ENCODE peak calls at places on chromosomes 13 and 19, in nine cellular contexts. One of them, this sample, is unnamed.

GRCh38 chr19:1525343-1525742 is 1.5 kb downstream of the PLK5 start:
- DNase-seq in C1 segment of cervical spinal cord: no peak
- DNase-seq in activated naive CD4-positive, alpha-beta T cell treated with anti-CD3 and anti-CD28 coated beads for 36 hours: no peak
- DNase-seq in HT1080: no peak
- DNase-seq in NCI-H82: no peak
- DNase-seq in RWPE1: no peak
- DNase-seq in COLO829: no peak
- DNase-seq in progenitor cell of endocrine pancreas: no peak
- DNase-seq in CD4-positive, alpha-beta memory T cell: no peak
- DNase-seq in this sample: no peak

GRCh38 chr13:100108913-100109507 is 20.1 kb downstream of the PCCA start:
- DNase-seq in RWPE1: no peak
- DNase-seq in progenitor cell of endocrine pancreas: no peak
- DNase-seq in activated naive CD4-positive, alpha-beta T cell treated with anti-CD3 and anti-CD28 coated beads for 36 hours: no peak
- DNase-seq in NCI-H82: no peak
- DNase-seq in HT1080: peak; percentile 44
- DNase-seq in COLO829: no peak
- DNase-seq in CD4-positive, alpha-beta memory T cell: no peak
- DNase-seq in C1 segment of cervical spinal cord: no peak
- DNase-seq in this sample: no peak

GRCh38 chr13:79062291-79062690 is 343.8 kb downstream of the RBM26 start:
- DNase-seq in RWPE1: no peak
- DNase-seq in progenitor cell of endocrine pancreas: no peak
- DNase-seq in COLO829: no peak
- DNase-seq in HT1080: peak; percentile 21
- DNase-seq in CD4-positive, alpha-beta memory T cell: no peak
- DNase-seq in NCI-H82: no peak
- DNase-seq in activated naive CD4-positive, alpha-beta T cell treated with anti-CD3 and anti-CD28 coated beads for 36 hours: no peak
- DNase-seq in C1 segment of cervical spinal cord: no peak
- DNase-seq in this sample: no peak

GRCh38 chr13:25192936-25193335 is 20.8 kb upstream of the AMER2 start:
- DNase-seq in CD4-positive, alpha-beta memory T cell: no peak
- DNase-seq in activated naive CD4-positive, alpha-beta T cell treated with anti-CD3 and anti-CD28 coated beads for 36 hours: no peak
- DNase-seq in HT1080: no peak
- DNase-seq in RWPE1: no peak
- DNase-seq in COLO829: no peak
- DNase-seq in progenitor cell of endocrine pancreas: no peak
- DNase-seq in C1 segment of cervical spinal cord: peak; percentile 68
- DNase-seq in NCI-H82: peak; percentile 95
- DNase-seq in this sample: no peak

GRCh38 chr13:38350114-38350617 is 515 bp downstream of the UFM1 start:
- DNase-seq in NCI-H82: peak; percentile 76
- DNase-seq in progenitor cell of endocrine pancreas: peak; percentile 32
- DNase-seq in RWPE1: peak; percentile 63
- DNase-seq in activated naive CD4-positive, alpha-beta T cell treated with anti-CD3 and anti-CD28 coated beads for 36 hours: peak; percentile 55
- DNase-seq in HT1080: no peak
- DNase-seq in C1 segment of cervical spinal cord: peak; percentile 64
- DNase-seq in COLO829: peak; percentile 25
- DNase-seq in CD4-positive, alpha-beta memory T cell: no peak
- DNase-seq in this sample: no peak

GRCh38 chr13:49342404-49342803 is 94.7 kb downstream of the CDADC1 start:
- DNase-seq in COLO829: no peak
- DNase-seq in HT1080: no peak
- DNase-seq in CD4-positive, alpha-beta memory T cell: no peak
- DNase-seq in C1 segment of cervical spinal cord: no peak
- DNase-seq in NCI-H82: no peak
- DNase-seq in progenitor cell of endocrine pancreas: no peak
- DNase-seq in activated naive CD4-positive, alpha-beta T cell treated with anti-CD3 and anti-CD28 coated beads for 36 hours: no peak
- DNase-seq in RWPE1: no peak
- DNase-seq in this sample: no peak

GRCh38 chr19:45091031-45091918 is 1.7 kb upstream of the PPP1R37 start:
- DNase-seq in activated naive CD4-positive, alpha-beta T cell treated with anti-CD3 and anti-CD28 coated beads for 36 hours: peak; percentile 99
- DNase-seq in COLO829: peak; percentile 97
- DNase-seq in RWPE1: peak; percentile 96
- DNase-seq in C1 segment of cervical spinal cord: peak; percentile 97
- DNase-seq in CD4-positive, alpha-beta memory T cell: peak; percentile 93
- DNase-seq in HT1080: no peak
- DNase-seq in progenitor cell of endocrine pancreas: peak; percentile 98
- DNase-seq in NCI-H82: peak; percentile 100
- DNase-seq in this sample: peak; percentile 99

GRCh38 chr19:43784981-43785808 is 4.4 kb upstream of the KCNN4 start:
- DNase-seq in CD4-positive, alpha-beta memory T cell: peak; percentile 61
- DNase-seq in HT1080: peak; percentile 73
- DNase-seq in progenitor cell of endocrine pancreas: peak; percentile 27
- DNase-seq in C1 segment of cervical spinal cord: no peak
- DNase-seq in activated naive CD4-positive, alpha-beta T cell treated with anti-CD3 and anti-CD28 coated beads for 36 hours: peak; percentile 75
- DNase-seq in COLO829: peak; percentile 62
- DNase-seq in RWPE1: peak; percentile 70
- DNase-seq in NCI-H82: peak; percentile 83
- DNase-seq in this sample: peak; percentile 31

GRCh38 chr19:14030997-14031718 is 404 bp upstream of the IL27RA start:
- DNase-seq in NCI-H82: no peak
- DNase-seq in activated naive CD4-positive, alpha-beta T cell treated with anti-CD3 and anti-CD28 coated beads for 36 hours: no peak
- DNase-seq in C1 segment of cervical spinal cord: no peak
- DNase-seq in COLO829: no peak
- DNase-seq in HT1080: no peak
- DNase-seq in CD4-positive, alpha-beta memory T cell: peak; percentile 84
- DNase-seq in progenitor cell of endocrine pancreas: no peak
- DNase-seq in RWPE1: no peak
- DNase-seq in this sample: no peak

GRCh38 chr19:49363265-49364082 is at the start of gene DKKL1:
- DNase-seq in progenitor cell of endocrine pancreas: peak; percentile 99
- DNase-seq in C1 segment of cervical spinal cord: peak; percentile 43
- DNase-seq in HT1080: peak; percentile 92
- DNase-seq in NCI-H82: peak; percentile 95
- DNase-seq in CD4-positive, alpha-beta memory T cell: peak; percentile 62
- DNase-seq in RWPE1: peak; percentile 99
- DNase-seq in COLO829: peak; percentile 100
- DNase-seq in activated naive CD4-positive, alpha-beta T cell treated with anti-CD3 and anti-CD28 coated beads for 36 hours: peak; percentile 92
- DNase-seq in this sample: peak; percentile 85

GRCh38 chr19:11499890-11500420 is 5.7 kb downstream of the ZNF653 start:
- DNase-seq in CD4-positive, alpha-beta memory T cell: no peak
- DNase-seq in progenitor cell of endocrine pancreas: no peak
- DNase-seq in activated naive CD4-positive, alpha-beta T cell treated with anti-CD3 and anti-CD28 coated beads for 36 hours: no peak
- DNase-seq in RWPE1: no peak
- DNase-seq in C1 segment of cervical spinal cord: no peak
- DNase-seq in HT1080: no peak
- DNase-seq in NCI-H82: no peak
- DNase-seq in COLO829: no peak
- DNase-seq in this sample: no peak

GRCh38 chr13:98520674-98521449 is 56.0 kb downstream of the STK24 start:
- DNase-seq in COLO829: peak; percentile 81
- DNase-seq in activated naive CD4-positive, alpha-beta T cell treated with anti-CD3 and anti-CD28 coated beads for 36 hours: no peak
- DNase-seq in progenitor cell of endocrine pancreas: no peak
- DNase-seq in C1 segment of cervical spinal cord: no peak
- DNase-seq in NCI-H82: no peak
- DNase-seq in RWPE1: no peak
- DNase-seq in CD4-positive, alpha-beta memory T cell: no peak
- DNase-seq in HT1080: no peak
- DNase-seq in this sample: no peak

GRCh38 chr13:48155850-48156249 is 60.9 kb upstream of the MED4 start:
- DNase-seq in COLO829: no peak
- DNase-seq in C1 segment of cervical spinal cord: no peak
- DNase-seq in NCI-H82: no peak
- DNase-seq in CD4-positive, alpha-beta memory T cell: peak; percentile 77
- DNase-seq in HT1080: peak; percentile 93
- DNase-seq in progenitor cell of endocrine pancreas: no peak
- DNase-seq in RWPE1: peak; percentile 79
- DNase-seq in activated naive CD4-positive, alpha-beta T cell treated with anti-CD3 and anti-CD28 coated beads for 36 hours: peak; percentile 44
- DNase-seq in this sample: no peak

GRCh38 chr19:8334458-8335342 is 8.4 kb downstream of the KANK3 start:
- DNase-seq in RWPE1: peak; percentile 85
- DNase-seq in C1 segment of cervical spinal cord: no peak
- DNase-seq in progenitor cell of endocrine pancreas: peak; percentile 53
- DNase-seq in activated naive CD4-positive, alpha-beta T cell treated with anti-CD3 and anti-CD28 coated beads for 36 hours: no peak
- DNase-seq in CD4-positive, alpha-beta memory T cell: no peak
- DNase-seq in NCI-H82: peak; percentile 77
- DNase-seq in COLO829: peak; percentile 71
- DNase-seq in HT1080: no peak
- DNase-seq in this sample: no peak

GRCh38 chr19:58277197-58277596 is 1.6 kb upstream of the ZNF8 start:
- DNase-seq in RWPE1: no peak
- DNase-seq in activated naive CD4-positive, alpha-beta T cell treated with anti-CD3 and anti-CD28 coated beads for 36 hours: no peak
- DNase-seq in COLO829: no peak
- DNase-seq in HT1080: no peak
- DNase-seq in progenitor cell of endocrine pancreas: no peak
- DNase-seq in C1 segment of cervical spinal cord: no peak
- DNase-seq in CD4-positive, alpha-beta memory T cell: no peak
- DNase-seq in NCI-H82: peak; percentile 5
- DNase-seq in this sample: no peak

GRCh38 chr19:16627194-16627927 is 643 bp downstream of the MED26 start:
- DNase-seq in progenitor cell of endocrine pancreas: no peak
- DNase-seq in activated naive CD4-positive, alpha-beta T cell treated with anti-CD3 and anti-CD28 coated beads for 36 hours: peak; percentile 32
- DNase-seq in CD4-positive, alpha-beta memory T cell: no peak
- DNase-seq in HT1080: no peak
- DNase-seq in NCI-H82: peak; percentile 47
- DNase-seq in RWPE1: peak; percentile 25
- DNase-seq in COLO829: no peak
- DNase-seq in C1 segment of cervical spinal cord: no peak
- DNase-seq in this sample: no peak

GRCh38 chr19:1312732-1313694 is 27.3 kb downstream of the EFNA2 start:
- DNase-seq in activated naive CD4-positive, alpha-beta T cell treated with anti-CD3 and anti-CD28 coated beads for 36 hours: no peak
- DNase-seq in HT1080: peak; percentile 73
- DNase-seq in progenitor cell of endocrine pancreas: no peak
- DNase-seq in RWPE1: peak; percentile 93
- DNase-seq in COLO829: peak; percentile 28
- DNase-seq in C1 segment of cervical spinal cord: no peak
- DNase-seq in CD4-positive, alpha-beta memory T cell: no peak
- DNase-seq in NCI-H82: no peak
- DNase-seq in this sample: no peak

GRCh38 chr13:95385808-95386207 is 84.6 kb upstream of the ABCC4 start:
- DNase-seq in activated naive CD4-positive, alpha-beta T cell treated with anti-CD3 and anti-CD28 coated beads for 36 hours: no peak
- DNase-seq in RWPE1: no peak
- DNase-seq in C1 segment of cervical spinal cord: no peak
- DNase-seq in HT1080: no peak
- DNase-seq in NCI-H82: no peak
- DNase-seq in COLO829: no peak
- DNase-seq in progenitor cell of endocrine pancreas: no peak
- DNase-seq in CD4-positive, alpha-beta memory T cell: no peak
- DNase-seq in this sample: no peak

GRCh38 chr19:6227156-6227940 is 52.4 kb downstream of the MLLT1 start:
- DNase-seq in COLO829: no peak
- DNase-seq in CD4-positive, alpha-beta memory T cell: no peak
- DNase-seq in HT1080: no peak
- DNase-seq in activated naive CD4-positive, alpha-beta T cell treated with anti-CD3 and anti-CD28 coated beads for 36 hours: no peak
- DNase-seq in progenitor cell of endocrine pancreas: no peak
- DNase-seq in NCI-H82: no peak
- DNase-seq in RWPE1: no peak
- DNase-seq in C1 segment of cervical spinal cord: no peak
- DNase-seq in this sample: no peak

GRCh38 chr19:10929402-10929794 is 787 bp downstream of the TIMM29 start:
- DNase-seq in COLO829: no peak
- DNase-seq in CD4-positive, alpha-beta memory T cell: no peak
- DNase-seq in HT1080: no peak
- DNase-seq in C1 segment of cervical spinal cord: no peak
- DNase-seq in RWPE1: no peak
- DNase-seq in activated naive CD4-positive, alpha-beta T cell treated with anti-CD3 and anti-CD28 coated beads for 36 hours: no peak
- DNase-seq in NCI-H82: no peak
- DNase-seq in progenitor cell of endocrine pancreas: no peak
- DNase-seq in this sample: no peak

GRCh38 chr19:30811397-30812098 is 439.4 kb downstream of the ZNF536 start:
- DNase-seq in NCI-H82: no peak
- DNase-seq in HT1080: no peak
- DNase-seq in progenitor cell of endocrine pancreas: no peak
- DNase-seq in CD4-positive, alpha-beta memory T cell: no peak
- DNase-seq in COLO829: no peak
- DNase-seq in activated naive CD4-positive, alpha-beta T cell treated with anti-CD3 and anti-CD28 coated beads for 36 hours: no peak
- DNase-seq in RWPE1: no peak
- DNase-seq in C1 segment of cervical spinal cord: no peak
- DNase-seq in this sample: no peak